ENCODE peak calls at places on chromosomes 16 and 17, in six cellular contexts. M is GM12878, B is SK-N-SH, O is K562, J is HepG2, G is IMR-90. P is an unnamed sample.

GRCh38 chr16:69217433-69217832 is 30.5 kb downstream of the SNTB2 start:
- DNase-seq in O (peak; percentile 24), M (no peak), G (peak; percentile 89), J (peak; percentile 42), B (no peak), P (no peak)

GRCh38 chr17:59547131-59547915 is 18.1 kb upstream of the DHX40 start:
- DNase-seq in J (no peak), M (no peak), O (peak; percentile 29), G (no peak), B (peak; percentile 87), P (no peak)

GRCh38 chr17:49168706-49169105 is 36.1 kb downstream of the B4GALNT2 start:
- DNase-seq in G (no peak), J (no peak), O (no peak), B (no peak), M (no peak), P (no peak)

GRCh38 chr17:72984145-72984924 is 108.2 kb downstream of the SLC39A11 start:
- DNase-seq in M (no peak), J (no peak), B (no peak), O (no peak), G (peak; percentile 98), P (no peak)

GRCh38 chr16:14501331-14502255 is 128.5 kb downstream of the PARN start:
- DNase-seq in J (peak; percentile 92), B (peak; percentile 42), O (peak; percentile 81), M (peak; percentile 50), G (peak; percentile 94), P (peak; percentile 59)

GRCh38 chr16:56347166-56347565 is 78.2 kb downstream of the AMFR start:
- DNase-seq in G (no peak), B (no peak), M (no peak), O (no peak), J (no peak), P (no peak)

GRCh38 chr17:80413771-80414507 is 1.0 kb upstream of the ENDOV start:
- DNase-seq in B (no peak), O (no peak), M (no peak), G (no peak), J (no peak), P (no peak)

GRCh38 chr17:43217614-43218087 is 6.0 kb downstream of the TMEM106A start:
- DNase-seq in O (no peak), B (no peak), J (no peak), M (no peak), G (no peak), P (no peak)

GRCh38 chr17:72273301-72274056 is 152.7 kb downstream of the SOX9 start:
- DNase-seq in G (peak; percentile 25), B (no peak), M (no peak), O (no peak), J (no peak), P (no peak)

GRCh38 chr17:58272367-58273280 is 8.1 kb downstream of the MPO start:
- DNase-seq in J (no peak), O (no peak), G (no peak), B (peak; percentile 25), M (no peak), P (peak; percentile 29)

GRCh38 chr16:24674877-24675276 is 54.6 kb upstream of the TNRC6A start:
- DNase-seq in G (no peak), J (no peak), B (no peak), M (no peak), O (no peak), P (no peak)

GRCh38 chr17:74442670-74443515 is 11.0 kb downstream of the GPRC5C start:
- DNase-seq in J (peak; percentile 95), G (no peak), O (peak; percentile 41), B (peak; percentile 60), M (no peak), P (no peak)

GRCh38 chr17:50768348-50768761 is 1.0 kb upstream of the ANKRD40CL start:
- DNase-seq in G (no peak), O (no peak), J (peak; percentile 38), M (no peak), B (no peak), P (no peak)

GRCh38 chr17:50681260-50682200 is 26.2 kb downstream of the ANKRD40 start:
- DNase-seq in J (peak; percentile 69), G (peak; percentile 82), M (no peak), O (peak; percentile 79), B (peak; percentile 94), P (no peak)

GRCh38 chr17:64061157-64061898 is 40.9 kb upstream of the ICAM2 start:
- DNase-seq in G (peak; percentile 36), B (no peak), O (no peak), M (peak; percentile 68), J (no peak), P (no peak)

GRCh38 chr17:9769036-9769695 is 22.2 kb downstream of the DHRS7C start:
- DNase-seq in J (no peak), M (no peak), G (no peak), O (no peak), B (no peak), P (no peak)

GRCh38 chr16:72635694-72636093 is 412.2 kb downstream of the ZFHX3 start:
- DNase-seq in G (no peak), M (no peak), J (no peak), O (no peak), B (no peak), P (no peak)

GRCh38 chr17:58606934-58607333 is 84.9 kb downstream of the TEX14 start:
- DNase-seq in O (no peak), B (no peak), G (no peak), M (no peak), J (no peak), P (no peak)

GRCh38 chr17:27458524-27458908 is 2.3 kb downstream of the KSR1 start:
- DNase-seq in G (no peak), J (no peak), O (no peak), M (no peak), B (no peak), P (no peak)

GRCh38 chr17:27460196-27460725 is 4.0 kb downstream of the KSR1 start:
- DNase-seq in B (no peak), J (peak; percentile 43), M (no peak), G (no peak), O (no peak), P (no peak)

GRCh38 chr17:27461192-27461859 is 5.1 kb downstream of the KSR1 start:
- DNase-seq in B (no peak), G (no peak), O (peak; percentile 83), M (no peak), J (no peak), P (no peak)

GRCh38 chr17:27457731-27458523 is 1.7 kb downstream of the KSR1 start:
- DNase-seq in O (peak; percentile 35), M (no peak), B (peak; percentile 63), J (peak; percentile 92), G (peak; percentile 53), P (no peak)

GRCh38 chr17:27459433-27459832 is 3.2 kb downstream of the KSR1 start:
- DNase-seq in G (no peak), J (peak; percentile 23), B (peak; percentile 37), O (peak; percentile 44), M (no peak), P (no peak)
- H3K9ac ChIP-seq in G (no peak overlapping the region), J (peak overlapping the region; percentile 66), B (no peak overlapping the region), O (peak overlapping the region; percentile 82), M (peak overlapping the region; percentile 42), P (no peak overlapping the region)

GRCh38 chr16:1047123-1047522 is 25.4 kb upstream of the SSTR5 start:
- DNase-seq in G (no peak), O (no peak), J (no peak), M (no peak), B (no peak), P (no peak)

GRCh38 chr16:1049113-1049975 is 23.2 kb upstream of the SSTR5 start:
- DNase-seq in J (no peak), B (no peak), G (no peak), O (no peak), M (no peak), P (no peak)

GRCh38 chr16:1047801-1048200 is 24.7 kb upstream of the SSTR5 start:
- DNase-seq in O (no peak), J (no peak), B (no peak), M (no peak), G (no peak), P (no peak)

GRCh38 chr16:1049976-1050247 is 22.6 kb upstream of the SSTR5 start:
- DNase-seq in B (no peak), O (no peak), G (no peak), M (no peak), J (no peak), P (no peak)

GRCh38 chr16:1048442-1049112 is 24.0 kb upstream of the SSTR5 start:
- DNase-seq in G (peak; percentile 16), O (peak; percentile 69), M (no peak), J (peak; percentile 14), B (peak; percentile 69), P (peak; percentile 41)
- TF ChIP-seq RFX5 in G (no peak), O (no peak), M (no peak), J (no peak), B (no peak), P (no peak)

GRCh38 chr16:30340621-30341020 is 14.5 kb downstream of the CD2BP2 start:
- DNase-seq in B (no peak), M (no peak), O (no peak), G (no peak), J (no peak), P (no peak)

GRCh38 chr16:30335598-30336474 is 19.3 kb downstream of the CD2BP2 start:
- DNase-seq in G (no peak), B (no peak), M (peak; percentile 23), J (peak; percentile 96), O (peak; percentile 24), P (no peak)
- H3K9ac ChIP-seq in G (peak overlapping the region; percentile 44), B (peak overlapping the region; percentile 82), M (peak overlapping the region; percentile 26), J (peak overlapping the region; percentile 94), O (peak overlapping the region; percentile 92), P (no peak overlapping the region)

DNA sequence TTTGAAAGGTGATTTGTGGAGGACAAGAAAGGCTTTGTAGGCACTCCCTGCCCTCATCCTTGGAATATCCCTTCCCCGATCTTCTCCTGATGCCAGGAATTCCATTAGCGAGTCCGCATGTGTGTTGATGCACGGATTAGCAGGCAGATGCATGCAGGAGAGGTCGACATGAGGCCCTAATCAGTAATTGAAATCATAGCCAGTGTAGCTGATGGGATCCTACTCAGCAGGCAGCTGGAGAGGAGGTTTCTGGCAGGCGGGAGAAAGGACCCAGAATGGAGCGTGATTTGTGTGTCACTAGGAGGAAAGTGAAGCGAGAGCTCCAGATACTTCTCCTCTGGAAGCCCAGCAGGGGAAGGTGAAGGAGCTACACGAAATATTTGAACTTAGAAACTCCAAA is 196.3 kb upstream of the CDH11 start:
- DNase-seq in G (no peak), J (no peak), O (no peak), M (no peak), B (peak; percentile 64), P (no peak)
- TF ChIP-seq RFX5 in G (no peak), J (no peak), O (no peak), M (no peak), B (no peak), P (no peak)

P was measured in H1.